ENCODE peak calls at places on chromosomes 16 and 17, in five cellular contexts. L is NCI-H510A treated with DMSO at 0.1 percent for 48 hours, J is body of pancreas, K is neuronal stem cell, H is lung. D is an unnamed sample.

GRCh38 chr16:86217891-86218270 is 292.4 kb upstream of the FOXF1 start:
- DNase-seq in L (no peak), K (no peak), H (no peak), J (peak; percentile 84), D (no peak)

GRCh38 chr17:82019905-82020873 is 2.5 kb downstream of the CENPX start:
- DNase-seq in L (peak; percentile 39), K (peak; percentile 56), J (no peak), H (peak; percentile 62), D (peak; percentile 16)

GRCh38 chr17:19728114-19728495 is 11.7 kb upstream of the SLC47A2 start:
- DNase-seq in K (no peak), L (peak; percentile 98), J (peak; percentile 86), H (peak; percentile 78), D (peak; percentile 97)

GRCh38 chr17:40510328-40510648 is 8.9 kb upstream of the TNS4 start:
- DNase-seq in H (no peak), K (no peak), L (no peak), J (no peak), D (no peak)

GRCh38 chr16:17282247-17282646 is 188.5 kb downstream of the XYLT1 start:
- DNase-seq in J (no peak), H (no peak), L (no peak), K (no peak), D (no peak)

GRCh38 chr16:87631067-87631466 is 28.8 kb downstream of the JPH3 start:
- DNase-seq in L (no peak), K (no peak), H (no peak), J (no peak), D (no peak)

GRCh38 chr17:66548158-66548557 is 245.7 kb downstream of the PRKCA start:
- DNase-seq in K (no peak), H (no peak), J (no peak), L (no peak), D (peak; percentile 69)

GRCh38 chr17:46929413-46929812 is 6.5 kb downstream of the GOSR2 start:
- DNase-seq in J (no peak), L (no peak), K (no peak), H (no peak), D (peak; percentile 26)

GRCh38 chr16:85227924-85228462 is 115.7 kb upstream of the CIBAR2 start:
- DNase-seq in K (no peak), J (no peak), L (peak; percentile 46), H (no peak), D (peak; percentile 61)

GRCh38 chr17:34757611-34758010 is 178.2 kb downstream of the TMEM132E start:
- DNase-seq in L (no peak), J (no peak), K (no peak), H (no peak), D (no peak)

GRCh38 chr16:79283578-79283977 is 317.0 kb downstream of the MAF start:
- DNase-seq in H (no peak), L (no peak), K (no peak), J (no peak), D (no peak)

GRCh38 chr16:62445909-62446308 is 409.7 kb upstream of the CDH8 start:
- DNase-seq in K (no peak), J (no peak), H (no peak), L (no peak), D (no peak)

GRCh38 chr17:13776027-13776551 is 174.4 kb upstream of the HS3ST3A1 start:
- DNase-seq in H (no peak), K (no peak), J (no peak), L (no peak), D (peak; percentile 47)

GRCh38 chr17:62888148-62888547 is 77.9 kb upstream of the TANC2 start:
- DNase-seq in J (no peak), H (no peak), L (no peak), K (no peak), D (no peak)

GRCh38 chr16:83698964-83699363 is 108.8 kb upstream of the HSBP1 start:
- DNase-seq in L (no peak), H (no peak), J (no peak), K (no peak), D (peak; percentile 70)

GRCh38 chr17:49489348-49489747 is 5.7 kb upstream of the NGFR start:
- DNase-seq in J (no peak), K (no peak), L (no peak), H (no peak), D (no peak)

GRCh38 chr16:2150418-2151187 is 2.2 kb downstream of the RAB26 start:
- DNase-seq in H (no peak), K (no peak), J (peak; percentile 80), L (peak; percentile 16), D (no peak)